ENCODE peak calls at places on chromosome X, in ten cellular contexts. P, M, Z, G, Q, N, E, F, J and U are unnamed samples.

GRCh38 chrX:11970935-11971334 is 167.3 kb upstream of the FRMPD4 start:
- DNase-seq in P (peak), M (no peak), Z (peak), G (no peak), Q (no peak), N (no peak), E (no peak), F (no peak), J (no peak), U (no peak)

GRCh38 chrX:134377537-134377936 is 82.4 kb upstream of the HPRT1 start:
- DNase-seq in P (peak), M (peak), Z (no peak), G (no peak), Q (no peak), N (peak), E (no peak), F (no peak), J (peak), U (no peak)

GRCh38 chrX:131675596-131676194 is 131.8 kb downstream of the OR13H1 start:
- DNase-seq in P (peak), M (no peak), Z (no peak), G (peak), Q (no peak), N (peak), E (no peak), F (no peak), J (peak), U (no peak)

GRCh38 chrX:123878177-123878576 is 18.3 kb downstream of the XIAP start:
- DNase-seq in P (no peak), M (no peak), Z (no peak), G (no peak), Q (no peak), N (no peak), E (no peak), F (no peak), J (no peak), U (no peak)

GRCh38 chrX:11190745-11191510 is 79.8 kb downstream of the HCCS start:
- DNase-seq in P (peak), M (no peak), Z (peak), G (no peak), Q (no peak), N (no peak), E (peak), F (peak), J (no peak), U (no peak)

GRCh38 chrX:47683171-47684145 is 24.5 kb upstream of the UXT start:
- DNase-seq in P (no peak), M (no peak), Z (no peak), G (no peak), Q (no peak), N (no peak), E (no peak), F (no peak), J (no peak), U (no peak)

GRCh38 chrX:151552721-151553120 is 10.8 kb upstream of the PASD1 start:
- DNase-seq in P (no peak), M (no peak), Z (no peak), G (no peak), Q (no peak), N (no peak), E (no peak), F (no peak), J (no peak), U (no peak)

GRCh38 chrX:137031517-137032377 is 2.0 kb downstream of the GPR101 start:
- DNase-seq in P (peak), M (no peak), Z (peak), G (no peak), Q (no peak), N (peak), E (no peak), F (peak), J (peak), U (no peak)

GRCh38 chrX:82748901-82749505 is 759.1 kb upstream of the POU3F4 start:
- DNase-seq in P (peak), M (no peak), Z (peak), G (no peak), Q (no peak), N (no peak), E (no peak), F (no peak), J (no peak), U (no peak)

GRCh38 chrX:45710081-45710801 is 509.6 kb upstream of the DIPK2B start:
- DNase-seq in P (peak), M (no peak), Z (peak), G (no peak), Q (no peak), N (no peak), E (no peak), F (no peak), J (no peak), U (no peak)

GRCh38 chrX:135543924-135544323 is 23.5 kb downstream of the INTS6L start:
- DNase-seq in P (no peak), M (no peak), Z (no peak), G (no peak), Q (no peak), N (peak), E (no peak), F (no peak), J (no peak), U (no peak)

GRCh38 chrX:101550362-101550761 is at the start of gene ARMCX1:
- DNase-seq in P (peak), M (peak), Z (peak), G (peak), Q (no peak), N (no peak), E (peak), F (peak), J (no peak), U (peak)

GRCh38 chrX:115233497-115234219 is at the start of gene LRCH2:
- DNase-seq in P (no peak), M (peak), Z (no peak), G (no peak), Q (no peak), N (no peak), E (no peak), F (no peak), J (no peak), U (peak)

GRCh38 chrX:75297508-75297907 is 23.6 kb downstream of the UPRT start:
- DNase-seq in P (no peak), M (no peak), Z (no peak), G (no peak), Q (no peak), N (no peak), E (no peak), F (no peak), J (no peak), U (no peak)

GRCh38 chrX:23012162-23012561 is 12.4 kb downstream of the DDX53 start:
- DNase-seq in P (no peak), M (no peak), Z (no peak), G (no peak), Q (no peak), N (no peak), E (no peak), F (no peak), J (no peak), U (no peak)

GRCh38 chrX:133676344-133677122 is 261.2 kb upstream of the GPC4 start:
- DNase-seq in P (no peak), M (no peak), Z (no peak), G (no peak), Q (no peak), N (no peak), E (peak), F (peak), J (no peak), U (no peak)

GRCh38 chrX:84187501-84188319 is at the start of gene RPS6KA6:
- DNase-seq in P (no peak), M (peak), Z (peak), G (no peak), Q (no peak), N (no peak), E (no peak), F (no peak), J (peak), U (no peak)

GRCh38 chrX:154800508-154801207 is 4.6 kb downstream of the MPP1 start:
- DNase-seq in P (no peak), M (no peak), Z (no peak), G (no peak), Q (no peak), N (no peak), E (no peak), F (peak), J (no peak), U (no peak)

GRCh38 chrX:48703228-48703627 is 6.7 kb downstream of the SUV39H1 start:
- DNase-seq in P (no peak), M (no peak), Z (no peak), G (no peak), Q (no peak), N (no peak), E (no peak), F (no peak), J (no peak), U (no peak)

GRCh38 chrX:115531818-115532403 is 29.1 kb upstream of the PLS3 start:
- DNase-seq in P (peak), M (no peak), Z (peak), G (peak), Q (no peak), N (no peak), E (no peak), F (no peak), J (no peak), U (no peak)

GRCh38 chrX:55201930-55202579 is 18.1 kb upstream of the PAGE5 start:
- DNase-seq in P (peak), M (no peak), Z (no peak), G (no peak), Q (no peak), N (no peak), E (no peak), F (no peak), J (no peak), U (no peak)

GRCh38 chrX:38816158-38816557 is 14.9 kb downstream of the MID1IP1 start:
- DNase-seq in P (no peak), M (peak), Z (no peak), G (no peak), Q (no peak), N (no peak), E (no peak), F (no peak), J (no peak), U (no peak)

GRCh38 chrX:54994668-54995452 is 872 bp upstream of the PFKFB1 start:
- DNase-seq in P (no peak), M (no peak), Z (no peak), G (no peak), Q (no peak), N (no peak), E (no peak), F (no peak), J (no peak), U (no peak)

GRCh38 chrX:152861116-152861515 is 30.3 kb downstream of the NSDHL start:
- DNase-seq in P (no peak), M (no peak), Z (no peak), G (no peak), Q (no peak), N (no peak), E (no peak), F (no peak), J (no peak), U (no peak)

GRCh38 chrX:23501974-23502373 is 165.3 kb upstream of the PRDX4 start:
- DNase-seq in P (no peak), M (no peak), Z (no peak), G (no peak), Q (no peak), N (no peak), E (peak), F (no peak), J (no peak), U (no peak)